ENCODE peak calls at places on chromosomes 7 and 10, in eight cellular contexts. One of them, this sample, is unnamed.

GRCh38 chr10:68096913-68097509 is 12.3 kb upstream of the MYPN start:
- DNase-seq in fibroblast of the aortic adventitia: peak; percentile 90
- DNase-seq in CD4-positive, alpha-beta T cell: no peak
- DNase-seq in body of pancreas: peak; percentile 64
- DNase-seq in GM12878: no peak
- DNase-seq in uterus: no peak
- DNase-seq in IMR-90: peak; percentile 95
- DNase-seq in psoas muscle: peak; percentile 57
- DNase-seq in this sample: peak; percentile 84

GRCh38 chr10:117262296-117263293 is 21.7 kb downstream of the SLC18A2 start:
- DNase-seq in fibroblast of the aortic adventitia: no peak
- DNase-seq in CD4-positive, alpha-beta T cell: no peak
- DNase-seq in body of pancreas: no peak
- DNase-seq in GM12878: no peak
- DNase-seq in uterus: no peak
- DNase-seq in IMR-90: no peak
- DNase-seq in psoas muscle: no peak
- DNase-seq in this sample: no peak

GRCh38 chr7:142412551-142413193 is 154.8 kb upstream of the PRSS58 start:
- DNase-seq in fibroblast of the aortic adventitia: peak; percentile 56
- DNase-seq in CD4-positive, alpha-beta T cell: peak; percentile 7
- DNase-seq in body of pancreas: peak; percentile 14
- DNase-seq in GM12878: no peak
- DNase-seq in uterus: no peak
- DNase-seq in IMR-90: peak; percentile 73
- DNase-seq in psoas muscle: no peak
- DNase-seq in this sample: peak; percentile 65

GRCh38 chr7:80677629-80678028 is 39.2 kb downstream of the CD36 start:
- DNase-seq in fibroblast of the aortic adventitia: peak; percentile 5
- DNase-seq in CD4-positive, alpha-beta T cell: no peak
- DNase-seq in body of pancreas: no peak
- DNase-seq in GM12878: no peak
- DNase-seq in uterus: no peak
- DNase-seq in IMR-90: peak; percentile 26
- DNase-seq in psoas muscle: no peak
- DNase-seq in this sample: no peak

GRCh38 chr10:135601-136464 is 578 bp downstream of the ZMYND11 start:
- DNase-seq in fibroblast of the aortic adventitia: peak; percentile 48
- DNase-seq in CD4-positive, alpha-beta T cell: peak; percentile 37
- DNase-seq in body of pancreas: peak; percentile 74
- DNase-seq in GM12878: no peak
- DNase-seq in uterus: peak; percentile 65
- DNase-seq in IMR-90: peak; percentile 43
- DNase-seq in psoas muscle: peak; percentile 70
- DNase-seq in this sample: peak; percentile 25

GRCh38 chr7:81761821-81762220 is 8.0 kb downstream of the HGF start:
- DNase-seq in fibroblast of the aortic adventitia: no peak
- DNase-seq in CD4-positive, alpha-beta T cell: no peak
- DNase-seq in body of pancreas: no peak
- DNase-seq in GM12878: no peak
- DNase-seq in uterus: no peak
- DNase-seq in IMR-90: no peak
- DNase-seq in psoas muscle: no peak
- DNase-seq in this sample: no peak

GRCh38 chr10:32693441-32693979 is 247.6 kb downstream of the CCDC7 start:
- DNase-seq in fibroblast of the aortic adventitia: no peak
- DNase-seq in CD4-positive, alpha-beta T cell: no peak
- DNase-seq in body of pancreas: no peak
- DNase-seq in GM12878: no peak
- DNase-seq in uterus: no peak
- DNase-seq in IMR-90: no peak
- DNase-seq in psoas muscle: no peak
- DNase-seq in this sample: no peak

GRCh38 chr7:84532196-84532595 is 337.6 kb upstream of the SEMA3A start:
- DNase-seq in fibroblast of the aortic adventitia: no peak
- DNase-seq in CD4-positive, alpha-beta T cell: no peak
- DNase-seq in body of pancreas: no peak
- DNase-seq in GM12878: no peak
- DNase-seq in uterus: no peak
- DNase-seq in IMR-90: no peak
- DNase-seq in psoas muscle: no peak
- DNase-seq in this sample: no peak

GRCh38 chr10:100984670-100985177 is 2.6 kb downstream of the MRPL43 start:
- DNase-seq in fibroblast of the aortic adventitia: no peak
- DNase-seq in CD4-positive, alpha-beta T cell: no peak
- DNase-seq in body of pancreas: no peak
- DNase-seq in GM12878: no peak
- DNase-seq in uterus: no peak
- DNase-seq in IMR-90: no peak
- DNase-seq in psoas muscle: no peak
- DNase-seq in this sample: no peak

GRCh38 chr10:110017940-110018339 is 10.2 kb downstream of the ADD3 start:
- DNase-seq in fibroblast of the aortic adventitia: peak; percentile 68
- DNase-seq in CD4-positive, alpha-beta T cell: no peak
- DNase-seq in body of pancreas: no peak
- DNase-seq in GM12878: no peak
- DNase-seq in uterus: no peak
- DNase-seq in IMR-90: no peak
- DNase-seq in psoas muscle: no peak
- DNase-seq in this sample: peak; percentile 17

GRCh38 chr10:100895346-100895745 is 17.4 kb upstream of the SLF2 start:
- DNase-seq in fibroblast of the aortic adventitia: no peak
- DNase-seq in CD4-positive, alpha-beta T cell: no peak
- DNase-seq in body of pancreas: no peak
- DNase-seq in GM12878: no peak
- DNase-seq in uterus: no peak
- DNase-seq in IMR-90: no peak
- DNase-seq in psoas muscle: no peak
- DNase-seq in this sample: no peak

GRCh38 chr7:47979145-47979831 is at the start of gene HUS1:
- DNase-seq in fibroblast of the aortic adventitia: peak; percentile 86
- DNase-seq in CD4-positive, alpha-beta T cell: peak; percentile 95
- DNase-seq in body of pancreas: peak; percentile 94
- DNase-seq in GM12878: peak; percentile 68
- DNase-seq in uterus: peak; percentile 90
- DNase-seq in IMR-90: peak; percentile 81
- DNase-seq in psoas muscle: peak; percentile 93
- DNase-seq in this sample: peak; percentile 87

GRCh38 chr7:23214423-23214822 is 32.2 kb upstream of the GPNMB start:
- DNase-seq in fibroblast of the aortic adventitia: no peak
- DNase-seq in CD4-positive, alpha-beta T cell: no peak
- DNase-seq in body of pancreas: no peak
- DNase-seq in GM12878: no peak
- DNase-seq in uterus: no peak
- DNase-seq in IMR-90: no peak
- DNase-seq in psoas muscle: no peak
- DNase-seq in this sample: no peak

GRCh38 chr10:77530011-77530410 is 107.6 kb downstream of the KCNMA1 start:
- DNase-seq in fibroblast of the aortic adventitia: no peak
- DNase-seq in CD4-positive, alpha-beta T cell: no peak
- DNase-seq in body of pancreas: no peak
- DNase-seq in GM12878: no peak
- DNase-seq in uterus: no peak
- DNase-seq in IMR-90: no peak
- DNase-seq in psoas muscle: no peak
- DNase-seq in this sample: no peak

GRCh38 chr10:99659031-99659867 is at the start of gene ENTPD7:
- DNase-seq in fibroblast of the aortic adventitia: peak; percentile 89
- DNase-seq in CD4-positive, alpha-beta T cell: peak; percentile 80
- DNase-seq in body of pancreas: peak; percentile 97
- DNase-seq in GM12878: peak; percentile 85
- DNase-seq in uterus: peak; percentile 92
- DNase-seq in IMR-90: peak; percentile 95
- DNase-seq in psoas muscle: peak; percentile 95
- DNase-seq in this sample: peak; percentile 94

GRCh38 chr7:74134117-74134539 is 40.0 kb upstream of the EIF4H start:
- DNase-seq in fibroblast of the aortic adventitia: peak; percentile 32
- DNase-seq in CD4-positive, alpha-beta T cell: no peak
- DNase-seq in body of pancreas: peak; percentile 7
- DNase-seq in GM12878: no peak
- DNase-seq in uterus: no peak
- DNase-seq in IMR-90: no peak
- DNase-seq in psoas muscle: no peak
- DNase-seq in this sample: no peak

GRCh38 chr7:76292206-76292573 is 10.3 kb upstream of the HSPB1 start:
- DNase-seq in fibroblast of the aortic adventitia: no peak
- DNase-seq in CD4-positive, alpha-beta T cell: no peak
- DNase-seq in body of pancreas: no peak
- DNase-seq in GM12878: no peak
- DNase-seq in uterus: no peak
- DNase-seq in IMR-90: no peak
- DNase-seq in psoas muscle: peak; percentile 61
- DNase-seq in this sample: no peak

GRCh38 chr10:131802991-131803390 is 97.8 kb upstream of the PPP2R2D start:
- DNase-seq in fibroblast of the aortic adventitia: no peak
- DNase-seq in CD4-positive, alpha-beta T cell: no peak
- DNase-seq in body of pancreas: no peak
- DNase-seq in GM12878: no peak
- DNase-seq in uterus: no peak
- DNase-seq in IMR-90: no peak
- DNase-seq in psoas muscle: no peak
- DNase-seq in this sample: no peak

GRCh38 chr7:29611941-29612527 is 48.4 kb downstream of the PRR15 start:
- DNase-seq in fibroblast of the aortic adventitia: no peak
- DNase-seq in CD4-positive, alpha-beta T cell: no peak
- DNase-seq in body of pancreas: no peak
- DNase-seq in GM12878: no peak
- DNase-seq in uterus: no peak
- DNase-seq in IMR-90: no peak
- DNase-seq in psoas muscle: no peak
- DNase-seq in this sample: no peak

GRCh38 chr7:155862516-155863257 is 50.4 kb upstream of the SHH start:
- DNase-seq in fibroblast of the aortic adventitia: no peak
- DNase-seq in CD4-positive, alpha-beta T cell: no peak
- DNase-seq in body of pancreas: no peak
- DNase-seq in GM12878: no peak
- DNase-seq in uterus: no peak
- DNase-seq in IMR-90: no peak
- DNase-seq in psoas muscle: no peak
- DNase-seq in this sample: no peak

GRCh38 chr10:86682675-86683074 is 14.4 kb downstream of the LDB3 start:
- DNase-seq in fibroblast of the aortic adventitia: no peak
- DNase-seq in CD4-positive, alpha-beta T cell: no peak
- DNase-seq in body of pancreas: no peak
- DNase-seq in GM12878: no peak
- DNase-seq in uterus: no peak
- DNase-seq in IMR-90: no peak
- DNase-seq in psoas muscle: no peak
- DNase-seq in this sample: no peak

GRCh38 chr7:73978681-73979563 is 49.1 kb upstream of the ELN start:
- DNase-seq in fibroblast of the aortic adventitia: peak; percentile 69
- DNase-seq in CD4-positive, alpha-beta T cell: no peak
- DNase-seq in body of pancreas: peak; percentile 92
- DNase-seq in GM12878: peak; percentile 45
- DNase-seq in uterus: peak; percentile 41
- DNase-seq in IMR-90: no peak
- DNase-seq in psoas muscle: peak; percentile 69
- DNase-seq in this sample: no peak

GRCh38 chr7:116598278-116598677 is 73.4 kb downstream of the CAV1 start:
- DNase-seq in fibroblast of the aortic adventitia: no peak
- DNase-seq in CD4-positive, alpha-beta T cell: no peak
- DNase-seq in body of pancreas: peak; percentile 16
- DNase-seq in GM12878: no peak
- DNase-seq in uterus: no peak
- DNase-seq in IMR-90: no peak
- DNase-seq in psoas muscle: no peak
- DNase-seq in this sample: no peak
- TF ChIP-seq CTCF in fibroblast of the aortic adventitia: peak; percentile 53
- TF ChIP-seq CTCF in CD4-positive, alpha-beta T cell: no peak
- TF ChIP-seq CTCF in body of pancreas: peak; percentile 62
- TF ChIP-seq CTCF in GM12878: peak; percentile 48
- TF ChIP-seq CTCF in uterus: no peak
- TF ChIP-seq CTCF in IMR-90: peak; percentile 24
- TF ChIP-seq CTCF in psoas muscle: peak; percentile 22
- TF ChIP-seq CTCF in this sample: peak; percentile 72

GRCh38 chr10:123380491-123381085 is 226.4 kb downstream of the BUB3 start:
- DNase-seq in fibroblast of the aortic adventitia: peak; percentile 67
- DNase-seq in CD4-positive, alpha-beta T cell: no peak
- DNase-seq in body of pancreas: no peak
- DNase-seq in GM12878: no peak
- DNase-seq in uterus: no peak
- DNase-seq in IMR-90: no peak
- DNase-seq in psoas muscle: no peak
- DNase-seq in this sample: no peak
- TF ChIP-seq CTCF in fibroblast of the aortic adventitia: peak; percentile 60
- TF ChIP-seq CTCF in CD4-positive, alpha-beta T cell: peak; percentile 23
- TF ChIP-seq CTCF in body of pancreas: peak; percentile 28
- TF ChIP-seq CTCF in GM12878: peak; percentile 39
- TF ChIP-seq CTCF in uterus: no peak
- TF ChIP-seq CTCF in IMR-90: peak; percentile 22
- TF ChIP-seq CTCF in psoas muscle: no peak
- TF ChIP-seq CTCF in this sample: peak; percentile 36

DNA sequence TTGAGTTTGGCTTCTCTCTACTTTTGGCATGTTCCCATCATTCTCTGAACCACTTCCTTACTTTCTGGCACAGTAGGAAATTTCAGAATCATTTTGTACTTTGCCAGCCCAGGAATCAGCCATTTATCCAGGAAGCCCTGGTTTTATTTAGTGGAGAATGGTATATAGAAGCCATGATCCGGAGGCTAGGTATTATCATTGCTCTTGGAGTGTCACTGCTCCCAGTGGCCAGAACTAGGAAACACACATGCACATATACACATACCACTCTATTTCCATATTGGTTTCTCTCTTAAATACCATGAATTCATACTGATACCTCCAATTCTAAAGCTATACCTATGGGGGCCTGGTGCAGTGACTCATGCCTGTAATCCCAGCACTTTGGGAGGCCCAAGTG is 36.3 kb downstream of the SUFU start:
- DNase-seq in fibroblast of the aortic adventitia: peak; percentile 35
- DNase-seq in CD4-positive, alpha-beta T cell: no peak
- DNase-seq in body of pancreas: no peak
- DNase-seq in GM12878: no peak
- DNase-seq in uterus: no peak
- DNase-seq in IMR-90: peak; percentile 30
- DNase-seq in psoas muscle: no peak
- DNase-seq in this sample: peak; percentile 5
- TF ChIP-seq CTCF in fibroblast of the aortic adventitia: peak; percentile 54
- TF ChIP-seq CTCF in CD4-positive, alpha-beta T cell: no peak
- TF ChIP-seq CTCF in body of pancreas: peak; percentile 15
- TF ChIP-seq CTCF in GM12878: peak; percentile 55
- TF ChIP-seq CTCF in uterus: no peak
- TF ChIP-seq CTCF in IMR-90: peak; percentile 39
- TF ChIP-seq CTCF in psoas muscle: peak; percentile 28
- TF ChIP-seq CTCF in this sample: peak; percentile 70

DNA sequence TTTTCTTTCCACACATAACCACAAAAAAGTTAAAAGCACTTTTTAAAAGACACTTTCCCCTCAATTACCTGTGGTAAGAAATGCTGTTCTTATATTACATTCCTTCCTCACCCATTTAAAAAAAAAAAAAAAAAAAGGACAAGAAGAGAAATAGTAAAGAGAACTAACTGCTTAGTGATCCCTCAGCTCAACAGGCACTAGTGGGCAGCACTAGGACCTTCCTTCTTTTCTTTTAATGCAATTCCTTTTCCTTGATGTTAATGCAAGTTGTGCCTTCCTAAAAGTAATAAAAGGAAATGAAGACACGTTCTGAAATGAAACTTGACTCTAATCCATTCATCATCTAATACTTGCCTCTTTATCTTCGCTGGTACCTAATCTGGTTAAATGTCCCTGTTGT is 189.6 kb downstream of the TCF7L2 start:
- DNase-seq in fibroblast of the aortic adventitia: peak; percentile 63
- DNase-seq in CD4-positive, alpha-beta T cell: no peak
- DNase-seq in body of pancreas: no peak
- DNase-seq in GM12878: no peak
- DNase-seq in uterus: no peak
- DNase-seq in IMR-90: peak; percentile 32
- DNase-seq in psoas muscle: no peak
- DNase-seq in this sample: peak; percentile 29
- TF ChIP-seq CTCF in fibroblast of the aortic adventitia: peak; percentile 63
- TF ChIP-seq CTCF in CD4-positive, alpha-beta T cell: no peak
- TF ChIP-seq CTCF in body of pancreas: no peak
- TF ChIP-seq CTCF in GM12878: no peak
- TF ChIP-seq CTCF in uterus: no peak
- TF ChIP-seq CTCF in IMR-90: peak; percentile 38
- TF ChIP-seq CTCF in psoas muscle: no peak
- TF ChIP-seq CTCF in this sample: peak; percentile 71